ENCODE peak calls at places on chromosomes 12 and 14, in eight cellular contexts. One of them, this sample, is unnamed.

GRCh38 chr12:94831081-94831747 is 172.3 kb downstream of the NDUFA12 start:
- DNase-seq in mammary epithelial cell: no peak
- DNase-seq in neural progenitor cell: no peak
- DNase-seq in IMR-90: no peak
- DNase-seq in H9: no peak
- DNase-seq in MM.1S: peak
- DNase-seq in GM23338: no peak
- DNase-seq in GM23248: no peak
- DNase-seq in this sample: no peak

GRCh38 chr14:104799657-104800599 is 973 bp upstream of the ZBTB42 start:
- DNase-seq in mammary epithelial cell: peak
- DNase-seq in neural progenitor cell: peak
- DNase-seq in IMR-90: peak
- DNase-seq in H9: peak
- DNase-seq in MM.1S: peak
- DNase-seq in GM23338: peak
- DNase-seq in GM23248: peak
- DNase-seq in this sample: peak

GRCh38 chr14:60183724-60184596 is 18.8 kb upstream of the DHRS7 start:
- DNase-seq in mammary epithelial cell: peak
- DNase-seq in neural progenitor cell: peak
- DNase-seq in IMR-90: peak
- DNase-seq in H9: no peak
- DNase-seq in MM.1S: peak
- DNase-seq in GM23338: peak
- DNase-seq in GM23248: peak
- DNase-seq in this sample: peak

GRCh38 chr12:110314308-110314707 is 33.3 kb downstream of the ATP2A2 start:
- DNase-seq in mammary epithelial cell: peak
- DNase-seq in neural progenitor cell: no peak
- DNase-seq in IMR-90: peak
- DNase-seq in H9: no peak
- DNase-seq in MM.1S: no peak
- DNase-seq in GM23338: no peak
- DNase-seq in GM23248: peak
- DNase-seq in this sample: peak

GRCh38 chr14:24366664-24367505 is 1.1 kb upstream of the NFATC4 start:
- DNase-seq in mammary epithelial cell: peak
- DNase-seq in neural progenitor cell: peak
- DNase-seq in IMR-90: peak
- DNase-seq in H9: peak
- DNase-seq in MM.1S: peak
- DNase-seq in GM23338: peak
- DNase-seq in GM23248: peak
- DNase-seq in this sample: peak

GRCh38 chr14:77965919-77966435 is 166.1 kb downstream of the ADCK1 start:
- DNase-seq in mammary epithelial cell: peak
- DNase-seq in neural progenitor cell: peak
- DNase-seq in IMR-90: peak
- DNase-seq in H9: peak
- DNase-seq in MM.1S: peak
- DNase-seq in GM23338: peak
- DNase-seq in GM23248: peak
- DNase-seq in this sample: peak

GRCh38 chr12:1093166-1093751 is 102.2 kb downstream of the ERC1 start:
- DNase-seq in mammary epithelial cell: peak
- DNase-seq in neural progenitor cell: peak
- DNase-seq in IMR-90: peak
- DNase-seq in H9: no peak
- DNase-seq in MM.1S: peak
- DNase-seq in GM23338: peak
- DNase-seq in GM23248: peak
- DNase-seq in this sample: peak

GRCh38 chr12:69688021-69688420 is 11.1 kb downstream of the BEST3 start:
- DNase-seq in mammary epithelial cell: peak
- DNase-seq in neural progenitor cell: peak
- DNase-seq in IMR-90: peak
- DNase-seq in H9: no peak
- DNase-seq in MM.1S: no peak
- DNase-seq in GM23338: peak
- DNase-seq in GM23248: peak
- DNase-seq in this sample: peak

GRCh38 chr12:108399514-108399913 is 60.4 kb upstream of the CMKLR1 start:
- DNase-seq in mammary epithelial cell: no peak
- DNase-seq in neural progenitor cell: no peak
- DNase-seq in IMR-90: no peak
- DNase-seq in H9: no peak
- DNase-seq in MM.1S: no peak
- DNase-seq in GM23338: no peak
- DNase-seq in GM23248: no peak
- DNase-seq in this sample: no peak

GRCh38 chr12:27330846-27331245 is 1.8 kb upstream of the BMAL2 start:
- DNase-seq in mammary epithelial cell: no peak
- DNase-seq in neural progenitor cell: no peak
- DNase-seq in IMR-90: no peak
- DNase-seq in H9: no peak
- DNase-seq in MM.1S: no peak
- DNase-seq in GM23338: no peak
- DNase-seq in GM23248: peak
- DNase-seq in this sample: peak

GRCh38 chr14:56659964-56660551 is 80.5 kb downstream of the TMEM260 start:
- DNase-seq in mammary epithelial cell: peak
- DNase-seq in neural progenitor cell: peak
- DNase-seq in IMR-90: peak
- DNase-seq in H9: no peak
- DNase-seq in MM.1S: peak
- DNase-seq in GM23338: peak
- DNase-seq in GM23248: peak
- DNase-seq in this sample: peak

GRCh38 chr12:124914392-124915248 is at the start of gene UBC:
- DNase-seq in mammary epithelial cell: peak
- DNase-seq in neural progenitor cell: peak
- DNase-seq in IMR-90: peak
- DNase-seq in H9: peak
- DNase-seq in MM.1S: peak
- DNase-seq in GM23338: peak
- DNase-seq in GM23248: peak
- DNase-seq in this sample: peak

GRCh38 chr12:31325524-31325875 is 450 bp downstream of the SINHCAF start:
- DNase-seq in mammary epithelial cell: no peak
- DNase-seq in neural progenitor cell: no peak
- DNase-seq in IMR-90: no peak
- DNase-seq in H9: no peak
- DNase-seq in MM.1S: peak
- DNase-seq in GM23338: no peak
- DNase-seq in GM23248: no peak
- DNase-seq in this sample: no peak

GRCh38 chr12:31736472-31736871 is 7.7 kb upstream of the AMN1 start:
- DNase-seq in mammary epithelial cell: peak
- DNase-seq in neural progenitor cell: no peak
- DNase-seq in IMR-90: peak
- DNase-seq in H9: no peak
- DNase-seq in MM.1S: no peak
- DNase-seq in GM23338: no peak
- DNase-seq in GM23248: peak
- DNase-seq in this sample: peak

DNA sequence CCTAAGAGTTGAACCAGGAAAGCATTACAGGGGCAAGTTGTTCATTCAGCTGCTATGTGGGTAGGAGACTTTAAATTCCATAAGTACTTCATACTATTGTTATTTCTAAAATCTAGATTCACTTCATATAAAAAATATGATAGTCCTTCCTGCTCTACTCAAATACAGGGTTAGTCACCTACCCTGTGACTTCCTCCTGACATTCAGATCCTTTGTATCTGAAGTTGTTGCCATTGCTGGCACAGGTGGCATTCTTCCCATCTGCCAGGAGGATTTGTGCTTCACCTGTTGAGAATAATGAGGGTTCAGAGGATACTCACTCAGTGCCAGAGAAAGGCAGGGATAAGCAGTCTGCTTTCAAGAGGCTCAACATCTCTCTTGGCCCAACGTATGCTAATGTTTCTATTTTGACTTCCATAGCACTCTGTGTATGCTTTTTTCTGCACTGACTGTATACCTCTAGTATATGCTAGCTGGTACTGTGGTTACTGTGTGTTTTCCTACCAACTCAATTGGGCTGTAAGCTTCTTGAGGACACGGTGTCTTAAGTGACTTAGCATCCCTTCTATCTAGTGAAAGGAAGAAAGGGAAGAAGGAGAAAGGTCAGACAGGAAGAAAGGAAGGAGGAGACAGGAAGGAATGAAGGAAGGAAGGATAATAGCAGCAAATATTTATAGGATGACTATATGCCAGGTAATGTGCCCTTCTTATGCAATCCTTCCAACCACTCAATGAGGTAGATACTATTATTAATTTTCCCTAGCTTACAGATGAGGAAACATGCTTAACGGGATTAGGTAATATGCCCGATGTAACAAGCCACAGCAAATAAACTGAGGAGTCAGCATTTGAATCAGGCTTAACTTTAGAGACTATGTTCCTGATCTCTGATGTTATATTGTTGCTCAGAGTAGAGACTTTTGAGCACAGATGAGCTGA is 38.5 kb upstream of the FGF6 start:
- DNase-seq in mammary epithelial cell: peak
- DNase-seq in neural progenitor cell: no peak
- DNase-seq in IMR-90: no peak
- DNase-seq in H9: no peak
- DNase-seq in MM.1S: no peak
- DNase-seq in GM23338: no peak
- DNase-seq in GM23248: no peak
- DNase-seq in this sample: peak
- H2AFZ ChIP-seq in mammary epithelial cell: no peak
- H2AFZ ChIP-seq in neural progenitor cell: no peak
- H2AFZ ChIP-seq in IMR-90: no peak
- H2AFZ ChIP-seq in H9: no peak
- H2AFZ ChIP-seq in MM.1S: no peak
- H2AFZ ChIP-seq in GM23338: no peak
- H2AFZ ChIP-seq in GM23248: no peak
- H2AFZ ChIP-seq in this sample: no peak

DNA sequence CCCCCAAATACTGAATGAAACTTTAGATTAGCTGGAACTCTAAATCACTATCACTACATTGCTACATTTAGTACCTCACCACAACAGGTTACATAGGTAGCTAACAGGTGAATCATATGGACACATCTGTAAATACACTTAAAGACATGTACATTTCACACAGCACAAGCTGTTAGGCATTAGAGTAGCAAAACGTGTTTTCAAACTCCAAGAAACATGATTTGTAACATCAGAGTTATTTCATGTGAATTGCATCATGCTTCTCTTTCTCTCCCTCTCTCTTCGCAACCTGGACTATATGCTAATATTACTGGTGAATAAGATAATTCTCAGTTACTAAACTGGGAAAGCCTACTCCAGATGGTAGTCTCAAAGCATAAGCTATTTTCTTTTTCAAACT is 4.3 kb downstream of the SEL1L start:
- DNase-seq in mammary epithelial cell: no peak
- DNase-seq in neural progenitor cell: no peak
- DNase-seq in IMR-90: peak
- DNase-seq in H9: no peak
- DNase-seq in MM.1S: no peak
- DNase-seq in GM23338: no peak
- DNase-seq in GM23248: peak
- DNase-seq in this sample: no peak
- H2AFZ ChIP-seq in mammary epithelial cell: no peak
- H2AFZ ChIP-seq in neural progenitor cell: no peak
- H2AFZ ChIP-seq in IMR-90: no peak
- H2AFZ ChIP-seq in H9: no peak
- H2AFZ ChIP-seq in MM.1S: no peak
- H2AFZ ChIP-seq in GM23338: no peak
- H2AFZ ChIP-seq in GM23248: peak
- H2AFZ ChIP-seq in this sample: no peak

DNA sequence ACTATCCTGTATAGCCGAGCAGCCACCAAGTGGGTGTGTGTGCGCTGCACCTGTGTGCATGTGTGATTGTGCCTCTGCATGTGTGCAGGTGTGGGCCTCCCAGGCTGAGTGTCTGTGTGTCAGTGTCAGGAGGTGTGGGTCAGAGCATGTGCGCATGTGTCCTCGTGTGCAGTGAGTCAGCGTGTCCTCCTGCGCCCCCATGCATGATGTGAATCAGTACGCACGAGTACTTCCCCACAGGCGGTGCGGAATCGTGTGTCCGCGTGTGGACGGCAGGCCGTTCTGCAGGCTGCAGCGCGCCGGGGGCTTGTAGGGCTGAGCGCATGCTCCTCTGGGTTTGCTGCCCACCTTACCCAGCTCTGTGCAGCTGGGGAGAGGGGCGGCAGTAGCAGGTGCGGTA is 34.2 kb downstream of the DTX1 start:
- DNase-seq in mammary epithelial cell: no peak
- DNase-seq in neural progenitor cell: no peak
- DNase-seq in IMR-90: no peak
- DNase-seq in H9: no peak
- DNase-seq in MM.1S: no peak
- DNase-seq in GM23338: no peak
- DNase-seq in GM23248: no peak
- DNase-seq in this sample: no peak
- H2AFZ ChIP-seq in mammary epithelial cell: no peak
- H2AFZ ChIP-seq in neural progenitor cell: no peak
- H2AFZ ChIP-seq in IMR-90: no peak
- H2AFZ ChIP-seq in H9: no peak
- H2AFZ ChIP-seq in MM.1S: no peak
- H2AFZ ChIP-seq in GM23338: no peak
- H2AFZ ChIP-seq in GM23248: no peak
- H2AFZ ChIP-seq in this sample: no peak

DNA sequence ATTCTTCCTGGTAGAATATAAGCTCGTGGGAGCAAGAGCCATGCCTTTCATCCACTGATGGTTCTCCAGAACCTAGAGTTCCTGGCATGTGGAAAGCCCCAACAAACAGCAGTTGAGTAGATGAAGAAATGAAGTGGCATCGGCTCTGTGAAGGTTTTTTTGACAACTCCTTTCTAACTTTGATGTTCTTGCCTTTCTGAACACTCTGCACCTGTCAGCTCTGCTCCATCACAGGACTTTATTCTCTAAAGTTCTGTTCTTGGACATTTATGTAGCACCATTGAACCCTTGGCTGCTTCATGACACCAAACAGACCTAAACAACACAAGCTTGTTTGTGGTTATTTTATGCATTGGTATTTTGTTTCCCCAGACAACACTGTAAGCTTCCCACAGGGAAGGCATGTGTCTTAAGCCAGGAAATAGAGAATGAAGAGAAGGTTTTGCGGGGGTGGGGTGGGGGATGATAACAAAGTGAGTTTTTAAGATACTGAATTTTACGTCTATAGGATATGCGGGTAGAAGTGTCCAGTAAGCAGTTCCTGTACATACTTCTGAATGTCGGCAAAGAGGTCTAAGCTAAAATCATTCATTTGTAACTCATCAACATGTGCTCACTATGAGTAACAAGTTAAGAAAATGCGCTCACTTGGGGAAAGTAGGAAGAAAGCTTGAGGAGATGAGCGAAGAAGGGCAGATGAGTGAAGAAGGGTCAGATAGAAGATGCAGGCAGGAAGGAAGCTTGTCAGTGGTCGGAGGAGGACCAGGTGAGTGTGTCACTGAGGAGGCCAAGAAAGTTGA is 146.0 kb upstream of the PLEKHG7 start:
- DNase-seq in mammary epithelial cell: no peak
- DNase-seq in neural progenitor cell: no peak
- DNase-seq in IMR-90: no peak
- DNase-seq in H9: no peak
- DNase-seq in MM.1S: no peak
- DNase-seq in GM23338: no peak
- DNase-seq in GM23248: no peak
- DNase-seq in this sample: no peak
- H2AFZ ChIP-seq in mammary epithelial cell: no peak
- H2AFZ ChIP-seq in neural progenitor cell: no peak
- H2AFZ ChIP-seq in IMR-90: no peak
- H2AFZ ChIP-seq in H9: no peak
- H2AFZ ChIP-seq in MM.1S: peak
- H2AFZ ChIP-seq in GM23338: no peak
- H2AFZ ChIP-seq in GM23248: no peak
- H2AFZ ChIP-seq in this sample: no peak

This sample was measured in PC-3.